ENCODE peak calls at places on chromosomes 12 and 14, in five cellular contexts. One of them, this sample, is unnamed.

GRCh38 chr12:95516757-95517156 is 34.5 kb downstream of the USP44 start:
- DNase-seq in effector CD4-positive, alpha-beta T cell: no peak
- DNase-seq in T-helper 2 cell: no peak
- DNase-seq in ureter: no peak
- DNase-seq in COR-L47: no peak
- DNase-seq in this sample: no peak

GRCh38 chr14:77212933-77213656 is 31.5 kb downstream of the TMEM63C start:
- DNase-seq in effector CD4-positive, alpha-beta T cell: no peak
- DNase-seq in ureter: no peak
- DNase-seq in COR-L47: peak; percentile 75
- DNase-seq in T-helper 2 cell: no peak
- DNase-seq in this sample: no peak

GRCh38 chr12:2291182-2291832 is 238.5 kb downstream of the CACNA1C start:
- DNase-seq in effector CD4-positive, alpha-beta T cell: no peak
- DNase-seq in ureter: no peak
- DNase-seq in T-helper 2 cell: no peak
- DNase-seq in COR-L47: no peak
- DNase-seq in this sample: peak; percentile 42

GRCh38 chr12:49974677-49975369 is 2.1 kb downstream of the AQP6 start:
- DNase-seq in T-helper 2 cell: no peak
- DNase-seq in ureter: no peak
- DNase-seq in effector CD4-positive, alpha-beta T cell: no peak
- DNase-seq in COR-L47: no peak
- DNase-seq in this sample: no peak

GRCh38 chr12:6646276-6647082 is 753 bp downstream of the ACRBP start:
- DNase-seq in effector CD4-positive, alpha-beta T cell: no peak
- DNase-seq in T-helper 2 cell: no peak
- DNase-seq in COR-L47: no peak
- DNase-seq in ureter: no peak
- DNase-seq in this sample: no peak

GRCh38 chr14:89270439-89271227 is 146.4 kb downstream of the FOXN3 start:
- DNase-seq in COR-L47: no peak
- DNase-seq in T-helper 2 cell: no peak
- DNase-seq in ureter: peak; percentile 62
- DNase-seq in effector CD4-positive, alpha-beta T cell: no peak
- DNase-seq in this sample: no peak

GRCh38 chr14:55430024-55430690 is 10.3 kb downstream of the TBPL2 start:
- DNase-seq in effector CD4-positive, alpha-beta T cell: peak; percentile 42
- DNase-seq in T-helper 2 cell: no peak
- DNase-seq in COR-L47: peak; percentile 63
- DNase-seq in ureter: peak; percentile 66
- DNase-seq in this sample: peak; percentile 45

GRCh38 chr14:36845346-36846042 is 183.8 kb downstream of the PAX9 start:
- DNase-seq in T-helper 2 cell: no peak
- DNase-seq in COR-L47: no peak
- DNase-seq in effector CD4-positive, alpha-beta T cell: no peak
- DNase-seq in ureter: no peak
- DNase-seq in this sample: no peak

GRCh38 chr14:106010783-106011182 is 484.4 kb downstream of the TMEM121 start:
- DNase-seq in COR-L47: no peak
- DNase-seq in ureter: no peak
- DNase-seq in effector CD4-positive, alpha-beta T cell: no peak
- DNase-seq in T-helper 2 cell: no peak
- DNase-seq in this sample: no peak

GRCh38 chr14:61555056-61555838 is 140.1 kb upstream of the HIF1A start:
- DNase-seq in effector CD4-positive, alpha-beta T cell: no peak
- DNase-seq in COR-L47: no peak
- DNase-seq in ureter: no peak
- DNase-seq in T-helper 2 cell: no peak
- DNase-seq in this sample: no peak

GRCh38 chr12:83850531-83850930 is 1062.1 kb downstream of the SLC6A15 start:
- DNase-seq in ureter: no peak
- DNase-seq in COR-L47: no peak
- DNase-seq in T-helper 2 cell: no peak
- DNase-seq in effector CD4-positive, alpha-beta T cell: no peak
- DNase-seq in this sample: no peak

GRCh38 chr14:101363880-101364391 is 197.4 kb upstream of the DIO3 start:
- DNase-seq in effector CD4-positive, alpha-beta T cell: no peak
- DNase-seq in ureter: no peak
- DNase-seq in COR-L47: no peak
- DNase-seq in T-helper 2 cell: no peak
- DNase-seq in this sample: no peak

GRCh38 chr14:104320611-104321086 is 182.3 kb downstream of the KIF26A start:
- DNase-seq in COR-L47: no peak
- DNase-seq in effector CD4-positive, alpha-beta T cell: no peak
- DNase-seq in ureter: peak; percentile 35
- DNase-seq in T-helper 2 cell: no peak
- DNase-seq in this sample: peak; percentile 16

GRCh38 chr12:57240926-57241555 is 9.9 kb downstream of the STAC3 start:
- DNase-seq in effector CD4-positive, alpha-beta T cell: no peak
- DNase-seq in T-helper 2 cell: no peak
- DNase-seq in ureter: no peak
- DNase-seq in COR-L47: peak; percentile 30
- DNase-seq in this sample: no peak

GRCh38 chr14:91252901-91253794 is 8.6 kb upstream of the GPR68 start:
- DNase-seq in effector CD4-positive, alpha-beta T cell: peak; percentile 30
- DNase-seq in T-helper 2 cell: no peak
- DNase-seq in ureter: no peak
- DNase-seq in COR-L47: peak; percentile 34
- DNase-seq in this sample: peak; percentile 31

GRCh38 chr14:77682158-77682553 is 25.7 kb downstream of the ALKBH1 start:
- DNase-seq in ureter: no peak
- DNase-seq in COR-L47: no peak
- DNase-seq in effector CD4-positive, alpha-beta T cell: no peak
- DNase-seq in T-helper 2 cell: no peak
- DNase-seq in this sample: no peak

GRCh38 chr12:121668750-121669524 is 517 bp downstream of the MORN3 start:
- DNase-seq in COR-L47: no peak
- DNase-seq in ureter: no peak
- DNase-seq in T-helper 2 cell: peak; percentile 32
- DNase-seq in effector CD4-positive, alpha-beta T cell: peak; percentile 47
- DNase-seq in this sample: peak; percentile 62

GRCh38 chr12:124517260-124518050 is 50.0 kb downstream of the NCOR2 start:
- DNase-seq in COR-L47: peak; percentile 95
- DNase-seq in T-helper 2 cell: no peak
- DNase-seq in effector CD4-positive, alpha-beta T cell: no peak
- DNase-seq in ureter: peak; percentile 85
- DNase-seq in this sample: no peak

GRCh38 chr14:84208451-84208850 is 1321.5 kb upstream of the FLRT2 start:
- DNase-seq in effector CD4-positive, alpha-beta T cell: no peak
- DNase-seq in ureter: no peak
- DNase-seq in COR-L47: no peak
- DNase-seq in T-helper 2 cell: no peak
- DNase-seq in this sample: no peak

GRCh38 chr12:46725332-46725731 is 100.5 kb downstream of the SLC38A4 start:
- DNase-seq in COR-L47: no peak
- DNase-seq in T-helper 2 cell: no peak
- DNase-seq in ureter: no peak
- DNase-seq in effector CD4-positive, alpha-beta T cell: no peak
- DNase-seq in this sample: no peak

GRCh38 chr12:127230843-127231260 is 1036.1 kb upstream of the TMEM132C start:
- DNase-seq in ureter: no peak
- DNase-seq in COR-L47: no peak
- DNase-seq in effector CD4-positive, alpha-beta T cell: no peak
- DNase-seq in T-helper 2 cell: no peak
- DNase-seq in this sample: no peak

GRCh38 chr12:10406725-10407124 is 2.8 kb downstream of the KLRC4 start:
- DNase-seq in effector CD4-positive, alpha-beta T cell: no peak
- DNase-seq in COR-L47: no peak
- DNase-seq in ureter: no peak
- DNase-seq in T-helper 2 cell: no peak
- DNase-seq in this sample: no peak

GRCh38 chr12:123893276-123893675 is 79.4 kb downstream of the CCDC92 start:
- DNase-seq in COR-L47: no peak
- DNase-seq in effector CD4-positive, alpha-beta T cell: no peak
- DNase-seq in T-helper 2 cell: no peak
- DNase-seq in ureter: no peak
- DNase-seq in this sample: no peak

This sample was measured in naive thymus-derived CD8-positive, alpha-beta T cell.